ENCODE peak calls at places on chromosomes 7 and 10, in eight cellular contexts. V is GM20000, B is iris pigment epithelial cell, P is choroid plexus epithelial cell, F is fibroblast of lung, E is neural progenitor cell, R is suprapubic skin, I is ELF-1. Q is an unnamed sample.

GRCh38 chr10:110523736-110524135 is 26.0 kb downstream of the DUSP5 start:
- DNase-seq in V (no peak), B (no peak), P (no peak), F (no peak), E (no peak), R (no peak), I (no peak), Q (no peak)

GRCh38 chr10:103241262-103242011 is 4.2 kb upstream of the RPEL1 start:
- DNase-seq in V (no peak), B (peak; percentile 42), P (peak; percentile 40), F (peak; percentile 51), E (peak; percentile 23), R (no peak), I (peak; percentile 90), Q (peak; percentile 10)

GRCh38 chr7:5557920-5558401 is 134.3 kb upstream of the TNRC18 start:
- DNase-seq in V (peak; percentile 84), B (peak; percentile 37), P (no peak), F (no peak), E (no peak), R (peak; percentile 83), I (no peak), Q (no peak)

GRCh38 chr10:78069151-78069550 is 35.5 kb downstream of the RPS24 start:
- DNase-seq in V (no peak), B (no peak), P (no peak), F (no peak), E (no peak), R (no peak), I (no peak), Q (no peak)

GRCh38 chr10:5812283-5813090 is 747 bp downstream of the GDI2 start:
- DNase-seq in V (no peak), B (no peak), P (peak; percentile 16), F (peak; percentile 9), E (peak; percentile 75), R (peak; percentile 80), I (peak; percentile 58), Q (no peak)

GRCh38 chr7:116193329-116194087 is 16.8 kb upstream of the TES start:
- DNase-seq in V (no peak), B (no peak), P (no peak), F (no peak), E (no peak), R (no peak), I (no peak), Q (no peak)

GRCh38 chr7:41967156-41967555 is 264.3 kb upstream of the INHBA start:
- DNase-seq in V (no peak), B (peak; percentile 63), P (peak; percentile 54), F (peak; percentile 53), E (no peak), R (no peak), I (no peak), Q (no peak)

GRCh38 chr10:5538446-5538845 is 13.7 kb downstream of the CALML3 start:
- DNase-seq in V (no peak), B (peak; percentile 61), P (peak; percentile 64), F (peak; percentile 78), E (no peak), R (peak; percentile 61), I (peak; percentile 73), Q (no peak)

GRCh38 chr7:30459591-30460245 is 18.9 kb downstream of the NOD1 start:
- DNase-seq in V (no peak), B (peak; percentile 87), P (peak; percentile 96), F (peak; percentile 96), E (no peak), R (no peak), I (peak; percentile 49), Q (peak; percentile 81)

GRCh38 chr10:113891476-113891875 is 37.0 kb downstream of the NHLRC2 start:
- DNase-seq in V (no peak), B (no peak), P (no peak), F (no peak), E (no peak), R (no peak), I (peak; percentile 17), Q (no peak)

GRCh38 chr10:26448706-26449435 is 10.7 kb downstream of the APBB1IP start:
- DNase-seq in V (peak; percentile 70), B (no peak), P (no peak), F (no peak), E (no peak), R (no peak), I (no peak), Q (no peak)

GRCh38 chr7:82050792-82051191 is 280.9 kb upstream of the HGF start:
- DNase-seq in V (no peak), B (peak; percentile 75), P (peak; percentile 72), F (peak; percentile 76), E (no peak), R (no peak), I (no peak), Q (peak; percentile 80)

GRCh38 chr7:1112625-1113547 is 25.0 kb downstream of the GPER1 start:
- DNase-seq in V (no peak), B (no peak), P (no peak), F (no peak), E (no peak), R (no peak), I (no peak), Q (no peak)

GRCh38 chr10:95391570-95392249 is 100.9 kb upstream of the PDLIM1 start:
- DNase-seq in V (no peak), B (peak; percentile 71), P (peak; percentile 79), F (peak; percentile 54), E (peak; percentile 74), R (no peak), I (peak; percentile 40), Q (peak; percentile 50)

GRCh38 chr7:46015107-46015868 is 94.2 kb upstream of the IGFBP3 start:
- DNase-seq in V (no peak), B (peak; percentile 74), P (peak; percentile 70), F (peak; percentile 50), E (peak; percentile 96), R (no peak), I (peak; percentile 94), Q (peak; percentile 31)

GRCh38 chr7:100373261-100373831 is at the start of gene PILRA:
- DNase-seq in V (no peak), B (peak; percentile 8), P (no peak), F (no peak), E (no peak), R (no peak), I (no peak), Q (no peak)